ENCODE peak calls at places on chromosome 7, in eight cellular contexts. X is BJ; U is activated CD8-positive, alpha-beta memory T cell treated with anti-CD3 and anti-CD28 coated beads for 4 hours; Y is putamen; V is occipital lobe; Q is PC-9; K is central memory CD4-positive, alpha-beta T cell; E is RPMI8226. P is an unnamed sample.

GRCh38 chr7:45588466-45588865 is 14.3 kb downstream of the ADCY1 start:
- DNase-seq in X (no peak), U (no peak), Y (no peak), V (no peak), Q (no peak), K (no peak), E (no peak), P (no peak)

GRCh38 chr7:31688347-31688746 is 1.3 kb downstream of the PPP1R17 start:
- DNase-seq in X (no peak), U (no peak), Y (no peak), V (no peak), Q (no peak), K (no peak), E (no peak), P (no peak)

GRCh38 chr7:44937426-44937825 is 41.4 kb downstream of the MYO1G start:
- DNase-seq in X (no peak), U (no peak), Y (no peak), V (no peak), Q (no peak), K (no peak), E (no peak), P (no peak)

GRCh38 chr7:3301831-3302618 is 973 bp downstream of the SDK1 start:
- DNase-seq in X (no peak), U (no peak), Y (peak; percentile 17), V (peak; percentile 9), Q (no peak), K (no peak), E (peak; percentile 5), P (no peak)

GRCh38 chr7:31111109-31111451 is 59.0 kb downstream of the ADCYAP1R1 start:
- DNase-seq in X (no peak), U (no peak), Y (no peak), V (no peak), Q (no peak), K (no peak), E (no peak), P (no peak)

GRCh38 chr7:76310102-76310957 is 7.9 kb downstream of the HSPB1 start:
- DNase-seq in X (no peak), U (no peak), Y (no peak), V (peak; percentile 46), Q (no peak), K (no peak), E (peak; percentile 64), P (peak; percentile 85)

GRCh38 chr7:138023618-138024333 is 21.9 kb upstream of the CREB3L2 start:
- DNase-seq in X (no peak), U (no peak), Y (no peak), V (no peak), Q (no peak), K (no peak), E (no peak), P (no peak)

GRCh38 chr7:39260279-39260844 is 282.7 kb downstream of the POU6F2 start:
- DNase-seq in X (no peak), U (no peak), Y (no peak), V (no peak), Q (no peak), K (no peak), E (no peak), P (no peak)

GRCh38 chr7:44150466-44150832 is 9.3 kb upstream of the MYL7 start:
- DNase-seq in X (no peak), U (no peak), Y (no peak), V (no peak), Q (peak; percentile 74), K (no peak), E (peak; percentile 96), P (no peak)

GRCh38 chr7:49099587-49100326 is 175.4 kb downstream of the CDC14C start:
- DNase-seq in X (no peak), U (no peak), Y (no peak), V (no peak), Q (no peak), K (no peak), E (peak; percentile 20), P (no peak)

GRCh38 chr7:150945853-150946825 is 32.0 kb downstream of the KCNH2 start:
- DNase-seq in X (no peak), U (no peak), Y (no peak), V (peak; percentile 66), Q (no peak), K (no peak), E (no peak), P (peak; percentile 70)

GRCh38 chr7:64528770-64529169 is 34.1 kb downstream of the ZNF680 start:
- DNase-seq in X (no peak), U (no peak), Y (no peak), V (no peak), Q (no peak), K (no peak), E (no peak), P (no peak)

GRCh38 chr7:87370660-87371180 is 25.3 kb downstream of the CROT start:
- DNase-seq in X (no peak), U (no peak), Y (no peak), V (no peak), Q (no peak), K (no peak), E (no peak), P (no peak)

GRCh38 chr7:129752760-129753159 is 141.2 kb downstream of the NRF1 start:
- DNase-seq in X (no peak), U (no peak), Y (no peak), V (no peak), Q (no peak), K (no peak), E (no peak), P (no peak)

GRCh38 chr7:47347986-47348385 is 233.9 kb downstream of the TNS3 start:
- DNase-seq in X (no peak), U (no peak), Y (no peak), V (no peak), Q (no peak), K (no peak), E (no peak), P (no peak)

GRCh38 chr7:16171928-16172327 is 249.4 kb downstream of the CRPPA start:
- DNase-seq in X (no peak), U (no peak), Y (no peak), V (no peak), Q (no peak), K (no peak), E (no peak), P (no peak)

GRCh38 chr7:64877714-64878610 is 25.1 kb upstream of the ZNF273 start:
- DNase-seq in X (no peak), U (no peak), Y (peak; percentile 45), V (no peak), Q (no peak), K (no peak), E (no peak), P (no peak)

GRCh38 chr7:5636914-5637313 is 144.5 kb downstream of the RNF216 start:
- DNase-seq in X (peak; percentile 77), U (no peak), Y (peak; percentile 88), V (peak; percentile 60), Q (peak; percentile 68), K (no peak), E (no peak), P (peak; percentile 70)

GRCh38 chr7:5139998-5140397 is 50.0 kb upstream of the WIPI2 start:
- DNase-seq in X (no peak), U (no peak), Y (no peak), V (no peak), Q (no peak), K (no peak), E (peak; percentile 58), P (no peak)

GRCh38 chr7:13907824-13908223 is 81.6 kb downstream of the ETV1 start:
- DNase-seq in X (no peak), U (no peak), Y (no peak), V (no peak), Q (no peak), K (no peak), E (no peak), P (no peak)

GRCh38 chr7:101402081-101402779 is 39.6 kb downstream of the COL26A1 start:
- DNase-seq in X (peak; percentile 66), U (no peak), Y (no peak), V (no peak), Q (peak; percentile 71), K (no peak), E (no peak), P (no peak)

GRCh38 chr7:100629117-100629711 is 12.1 kb downstream of the TFR2 start:
- DNase-seq in X (no peak), U (no peak), Y (no peak), V (no peak), Q (peak; percentile 54), K (no peak), E (peak; percentile 72), P (peak; percentile 51)

GRCh38 chr7:236967-237366 is 44.6 kb downstream of the FAM20C start:
- DNase-seq in X (no peak), U (no peak), Y (no peak), V (no peak), Q (peak; percentile 46), K (no peak), E (no peak), P (no peak)

GRCh38 chr7:44466300-44467216 is 23.9 kb downstream of the NUDCD3 start:
- DNase-seq in X (no peak), U (no peak), Y (no peak), V (no peak), Q (no peak), K (no peak), E (no peak), P (no peak)

GRCh38 chr7:135147899-135148721 is at the start of gene TMEM140:
- DNase-seq in X (no peak), U (peak; percentile 23), Y (peak; percentile 58), V (no peak), Q (peak; percentile 77), K (peak; percentile 78), E (peak; percentile 88), P (no peak)

GRCh38 chr7:100157334-100158228 is 942 bp downstream of the TRAPPC14 start:
- DNase-seq in X (no peak), U (no peak), Y (no peak), V (no peak), Q (peak; percentile 86), K (no peak), E (peak; percentile 25), P (peak; percentile 88)

GRCh38 chr7:159126496-159127345 is 17.9 kb downstream of the VIPR2 start:
- DNase-seq in X (no peak), U (no peak), Y (no peak), V (no peak), Q (no peak), K (no peak), E (peak; percentile 18), P (no peak)

GRCh38 chr7:70338061-70338460 is 739.8 kb downstream of the AUTS2 start:
- DNase-seq in X (no peak), U (no peak), Y (no peak), V (no peak), Q (no peak), K (no peak), E (no peak), P (no peak)

GRCh38 chr7:4715385-4715770 is 33.3 kb downstream of the FOXK1 start:
- DNase-seq in X (no peak), U (no peak), Y (no peak), V (peak; percentile 24), Q (peak; percentile 76), K (no peak), E (no peak), P (peak; percentile 80)

GRCh38 chr7:36979810-36980248 is 255.5 kb upstream of the AOAH start:
- DNase-seq in X (no peak), U (no peak), Y (peak; percentile 87), V (no peak), Q (no peak), K (no peak), E (no peak), P (no peak)

GRCh38 chr7:46990761-46991160 is 591.1 kb downstream of the TNS3 start:
- DNase-seq in X (no peak), U (no peak), Y (no peak), V (no peak), Q (no peak), K (no peak), E (no peak), P (no peak)